ENCODE peak calls at places on chromosome 22, in five cellular contexts. One of them, this sample, is unnamed.
A peak's percentile ranks its signal among the peaks of the same experiment; 100 is the strongest.

GRCh38 chr22:38270091-38270972 is 2.5 kb downstream of the TMEM184B start:
- DNase-seq in SHP77: no peak
- DNase-seq in naive thymus-derived CD8-positive, alpha-beta T cell: no peak
- DNase-seq in AG04450: no peak
- DNase-seq in tibial nerve: no peak
- DNase-seq in this sample: no peak

GRCh38 chr22:42437488-42438292 is 5.5 kb upstream of the NFAM1 start:
- DNase-seq in naive thymus-derived CD8-positive, alpha-beta T cell: peak; percentile 79
- DNase-seq in tibial nerve: peak; percentile 49
- DNase-seq in SHP77: peak; percentile 56
- DNase-seq in AG04450: no peak
- DNase-seq in this sample: peak; percentile 93

GRCh38 chr22:47736166-47737034 is 974.0 kb downstream of the TBC1D22A start:
- DNase-seq in tibial nerve: no peak
- DNase-seq in AG04450: no peak
- DNase-seq in SHP77: no peak
- DNase-seq in naive thymus-derived CD8-positive, alpha-beta T cell: no peak
- DNase-seq in this sample: no peak

GRCh38 chr22:19958083-19959042 is 16.7 kb upstream of the TXNRD2 start:
- DNase-seq in SHP77: no peak
- DNase-seq in AG04450: no peak
- DNase-seq in tibial nerve: no peak
- DNase-seq in naive thymus-derived CD8-positive, alpha-beta T cell: no peak
- DNase-seq in this sample: no peak

GRCh38 chr22:29016067-29016938 is 45.3 kb downstream of the C22orf31 start:
- DNase-seq in AG04450: no peak
- DNase-seq in naive thymus-derived CD8-positive, alpha-beta T cell: no peak
- DNase-seq in tibial nerve: no peak
- DNase-seq in SHP77: no peak
- DNase-seq in this sample: no peak

GRCh38 chr22:35065183-35065582 is 775 bp upstream of the ISX start:
- DNase-seq in naive thymus-derived CD8-positive, alpha-beta T cell: no peak
- DNase-seq in tibial nerve: no peak
- DNase-seq in SHP77: no peak
- DNase-seq in AG04450: no peak
- DNase-seq in this sample: no peak

GRCh38 chr22:32967285-32968101 is 90.7 kb downstream of the SYN3 start:
- DNase-seq in tibial nerve: no peak
- DNase-seq in SHP77: no peak
- DNase-seq in naive thymus-derived CD8-positive, alpha-beta T cell: no peak
- DNase-seq in AG04450: no peak
- DNase-seq in this sample: no peak

GRCh38 chr22:24185001-24185500 is 3.8 kb downstream of the SUSD2 start:
- DNase-seq in AG04450: no peak
- DNase-seq in naive thymus-derived CD8-positive, alpha-beta T cell: no peak
- DNase-seq in tibial nerve: no peak
- DNase-seq in SHP77: no peak
- DNase-seq in this sample: no peak

GRCh38 chr22:50189184-50189848 is 3.6 kb downstream of the TRABD start:
- DNase-seq in tibial nerve: no peak
- DNase-seq in AG04450: no peak
- DNase-seq in SHP77: peak; percentile 67
- DNase-seq in naive thymus-derived CD8-positive, alpha-beta T cell: no peak
- DNase-seq in this sample: no peak

GRCh38 chr22:42561856-42562255 is 8.1 kb downstream of the SERHL2 start:
- DNase-seq in tibial nerve: no peak
- DNase-seq in AG04450: no peak
- DNase-seq in SHP77: no peak
- DNase-seq in naive thymus-derived CD8-positive, alpha-beta T cell: no peak
- DNase-seq in this sample: no peak

GRCh38 chr22:37417737-37418348 is 9.4 kb downstream of the ELFN2 start:
- DNase-seq in tibial nerve: no peak
- DNase-seq in naive thymus-derived CD8-positive, alpha-beta T cell: no peak
- DNase-seq in AG04450: no peak
- DNase-seq in SHP77: no peak
- DNase-seq in this sample: no peak

GRCh38 chr22:19062909-19063308 is 59.3 kb downstream of the DGCR2 start:
- DNase-seq in naive thymus-derived CD8-positive, alpha-beta T cell: no peak
- DNase-seq in AG04450: no peak
- DNase-seq in SHP77: no peak
- DNase-seq in tibial nerve: no peak
- DNase-seq in this sample: peak; percentile 41

GRCh38 chr22:45212306-45212709 is 28.4 kb downstream of the KIAA0930 start:
- DNase-seq in AG04450: peak; percentile 70
- DNase-seq in tibial nerve: no peak
- DNase-seq in SHP77: peak; percentile 78
- DNase-seq in naive thymus-derived CD8-positive, alpha-beta T cell: no peak
- DNase-seq in this sample: no peak

GRCh38 chr22:25156736-25157135 is 42.9 kb upstream of the CRYBB3 start:
- DNase-seq in tibial nerve: no peak
- DNase-seq in AG04450: no peak
- DNase-seq in SHP77: no peak
- DNase-seq in naive thymus-derived CD8-positive, alpha-beta T cell: no peak
- DNase-seq in this sample: no peak

GRCh38 chr22:20230777-20231420 is 37.2 kb downstream of the RTN4R start:
- DNase-seq in SHP77: no peak
- DNase-seq in naive thymus-derived CD8-positive, alpha-beta T cell: no peak
- DNase-seq in tibial nerve: no peak
- DNase-seq in AG04450: no peak
- DNase-seq in this sample: no peak

GRCh38 chr22:27068121-27068520 is 410.7 kb downstream of the MIAT start:
- DNase-seq in AG04450: no peak
- DNase-seq in tibial nerve: no peak
- DNase-seq in naive thymus-derived CD8-positive, alpha-beta T cell: no peak
- DNase-seq in SHP77: no peak
- DNase-seq in this sample: no peak

GRCh38 chr22:38759005-38759404 is 3.2 kb upstream of the SUN2 start:
- DNase-seq in naive thymus-derived CD8-positive, alpha-beta T cell: no peak
- DNase-seq in AG04450: no peak
- DNase-seq in tibial nerve: no peak
- DNase-seq in SHP77: no peak
- DNase-seq in this sample: no peak

GRCh38 chr22:41124086-41124485 is 31.7 kb downstream of the EP300 start:
- DNase-seq in tibial nerve: no peak
- DNase-seq in SHP77: no peak
- DNase-seq in AG04450: no peak
- DNase-seq in naive thymus-derived CD8-positive, alpha-beta T cell: no peak
- DNase-seq in this sample: no peak

GRCh38 chr22:27680636-27681035 is 120.9 kb downstream of the MN1 start:
- DNase-seq in AG04450: no peak
- DNase-seq in tibial nerve: no peak
- DNase-seq in SHP77: no peak
- DNase-seq in naive thymus-derived CD8-positive, alpha-beta T cell: no peak
- DNase-seq in this sample: no peak

GRCh38 chr22:42692239-42693054 is 28.2 kb downstream of the A4GALT start:
- DNase-seq in AG04450: no peak
- DNase-seq in SHP77: no peak
- DNase-seq in naive thymus-derived CD8-positive, alpha-beta T cell: no peak
- DNase-seq in tibial nerve: no peak
- DNase-seq in this sample: no peak

GRCh38 chr22:44338183-44338812 is 25.5 kb upstream of the SHISAL1 start:
- DNase-seq in tibial nerve: no peak
- DNase-seq in AG04450: no peak
- DNase-seq in SHP77: peak; percentile 35
- DNase-seq in naive thymus-derived CD8-positive, alpha-beta T cell: no peak
- DNase-seq in this sample: no peak

GRCh38 chr22:36323855-36324331 is 63.9 kb downstream of the MYH9 start:
- DNase-seq in naive thymus-derived CD8-positive, alpha-beta T cell: no peak
- DNase-seq in SHP77: no peak
- DNase-seq in AG04450: no peak
- DNase-seq in tibial nerve: no peak
- DNase-seq in this sample: no peak

GRCh38 chr22:33850724-33851123 is 69.6 kb downstream of the LARGE1 start:
- DNase-seq in tibial nerve: no peak
- DNase-seq in AG04450: no peak
- DNase-seq in SHP77: no peak
- DNase-seq in naive thymus-derived CD8-positive, alpha-beta T cell: no peak
- DNase-seq in this sample: no peak

GRCh38 chr22:38262051-38262795 is 10.6 kb downstream of the TMEM184B start:
- DNase-seq in SHP77: peak; percentile 47
- DNase-seq in tibial nerve: no peak
- DNase-seq in naive thymus-derived CD8-positive, alpha-beta T cell: no peak
- DNase-seq in AG04450: no peak
- DNase-seq in this sample: no peak

GRCh38 chr22:46052801-46053562 is 76.0 kb upstream of the WNT7B start:
- DNase-seq in tibial nerve: peak; percentile 20
- DNase-seq in SHP77: peak; percentile 56
- DNase-seq in naive thymus-derived CD8-positive, alpha-beta T cell: no peak
- DNase-seq in AG04450: no peak
- DNase-seq in this sample: peak; percentile 83

GRCh38 chr22:42286205-42286604 is 15.8 kb upstream of the TCF20 start:
- DNase-seq in SHP77: no peak
- DNase-seq in AG04450: no peak
- DNase-seq in tibial nerve: no peak
- DNase-seq in naive thymus-derived CD8-positive, alpha-beta T cell: no peak
- DNase-seq in this sample: no peak

GRCh38 chr22:49201046-49201970 is 626.4 kb downstream of the BRD1 start:
- DNase-seq in SHP77: no peak
- DNase-seq in AG04450: no peak
- DNase-seq in naive thymus-derived CD8-positive, alpha-beta T cell: no peak
- DNase-seq in tibial nerve: no peak
- DNase-seq in this sample: peak; percentile 26

GRCh38 chr22:19691721-19692341 is 22.5 kb upstream of the SEPTIN5 start:
- DNase-seq in SHP77: no peak
- DNase-seq in AG04450: peak; percentile 26
- DNase-seq in tibial nerve: no peak
- DNase-seq in naive thymus-derived CD8-positive, alpha-beta T cell: no peak
- DNase-seq in this sample: peak; percentile 82

GRCh38 chr22:30223303-30223702 is 23.3 kb downstream of the LIF start:
- DNase-seq in SHP77: no peak
- DNase-seq in naive thymus-derived CD8-positive, alpha-beta T cell: no peak
- DNase-seq in tibial nerve: no peak
- DNase-seq in AG04450: no peak
- DNase-seq in this sample: no peak

GRCh38 chr22:28018461-28018927 is 99.4 kb upstream of the PITPNB start:
- DNase-seq in tibial nerve: peak; percentile 7
- DNase-seq in SHP77: no peak
- DNase-seq in naive thymus-derived CD8-positive, alpha-beta T cell: no peak
- DNase-seq in AG04450: no peak
- DNase-seq in this sample: peak; percentile 40

GRCh38 chr22:23042179-23042578 is 28.1 kb upstream of the GNAZ start:
- DNase-seq in AG04450: no peak
- DNase-seq in naive thymus-derived CD8-positive, alpha-beta T cell: no peak
- DNase-seq in tibial nerve: no peak
- DNase-seq in SHP77: no peak
- DNase-seq in this sample: no peak

GRCh38 chr22:33472462-33473344 is 414.5 kb upstream of the SYN3 start:
- DNase-seq in AG04450: no peak
- DNase-seq in tibial nerve: no peak
- DNase-seq in naive thymus-derived CD8-positive, alpha-beta T cell: no peak
- DNase-seq in SHP77: no peak
- DNase-seq in this sample: no peak

GRCh38 chr22:28547132-28547842 is 132.4 kb downstream of the TTC28 start:
- DNase-seq in AG04450: no peak
- DNase-seq in SHP77: no peak
- DNase-seq in naive thymus-derived CD8-positive, alpha-beta T cell: no peak
- DNase-seq in tibial nerve: no peak
- DNase-seq in this sample: no peak

GRCh38 chr22:37014835-37015586 is 4.2 kb downstream of the TST start:
- DNase-seq in SHP77: no peak
- DNase-seq in AG04450: no peak
- DNase-seq in tibial nerve: no peak
- DNase-seq in naive thymus-derived CD8-positive, alpha-beta T cell: no peak
- DNase-seq in this sample: no peak

GRCh38 chr22:36315325-36315724 is 62.4 kb downstream of the APOL1 start:
- DNase-seq in SHP77: no peak
- DNase-seq in AG04450: no peak
- DNase-seq in tibial nerve: no peak
- DNase-seq in naive thymus-derived CD8-positive, alpha-beta T cell: no peak
- DNase-seq in this sample: no peak

This sample was measured in suprapubic skin.